ENCODE peak calls at places on chromosomes 5 and 9, in six cellular contexts. D is A172, H is lower lobe of right lung, N is caudate nucleus, F is suprapubic skin, B is endodermal cell. J is an unnamed sample.

GRCh38 chr9:33162721-33163311 is 4.3 kb downstream of the B4GALT1 start:
- DNase-seq in D (no peak), H (peak), N (no peak), F (peak), B (no peak), J (no peak)

GRCh38 chr5:16585028-16585667 is 31.6 kb downstream of the RETREG1 start:
- DNase-seq in D (no peak), H (no peak), N (no peak), F (no peak), B (no peak), J (no peak)

GRCh38 chr5:133696782-133697507 is 84.6 kb upstream of the FSTL4 start:
- DNase-seq in D (no peak), H (no peak), N (no peak), F (peak), B (peak), J (no peak)

GRCh38 chr9:128160603-128160987 is 530 bp downstream of the BBLN start:
- DNase-seq in D (no peak), H (no peak), N (no peak), F (peak), B (peak), J (no peak)

GRCh38 chr9:87909310-87910041 is 8.3 kb upstream of the SPATA31C1 start:
- DNase-seq in D (no peak), H (peak), N (no peak), F (no peak), B (peak), J (peak)

GRCh38 chr5:93909356-93909755 is 168.0 kb upstream of the POU5F2 start:
- DNase-seq in D (no peak), H (no peak), N (no peak), F (no peak), B (no peak), J (no peak)

GRCh38 chr9:133573791-133574515 is 35.2 kb downstream of the FAM163B start:
- DNase-seq in D (no peak), H (no peak), N (no peak), F (no peak), B (no peak), J (no peak)

GRCh38 chr9:3475300-3476020 is 50.3 kb downstream of the RFX3 start:
- DNase-seq in D (no peak), H (peak), N (no peak), F (peak), B (no peak), J (no peak)

GRCh38 chr5:85663708-85664031 is 954.1 kb upstream of the COX7C start:
- DNase-seq in D (peak), H (no peak), N (no peak), F (no peak), B (no peak), J (no peak)

GRCh38 chr9:131447148-131447547 is 53.3 kb downstream of the PRRC2B start:
- DNase-seq in D (peak), H (no peak), N (no peak), F (peak), B (no peak), J (peak)

GRCh38 chr9:76379494-76379893 is 14.7 kb downstream of the RFK start:
- DNase-seq in D (no peak), H (no peak), N (no peak), F (no peak), B (no peak), J (no peak)

GRCh38 chr5:131751551-131751950 is 45.3 kb downstream of the FNIP1 start:
- DNase-seq in D (no peak), H (no peak), N (no peak), F (no peak), B (no peak), J (no peak)

GRCh38 chr9:136361757-136362449 is 1.6 kb downstream of the DNLZ start:
- DNase-seq in D (no peak), H (no peak), N (no peak), F (no peak), B (no peak), J (no peak)

GRCh38 chr5:61635271-61635670 is 303.2 kb downstream of the ZSWIM6 start:
- DNase-seq in D (no peak), H (no peak), N (no peak), F (no peak), B (no peak), J (no peak)

GRCh38 chr5:922745-923472 is 30.2 kb downstream of the TRIP13 start:
- DNase-seq in D (no peak), H (no peak), N (no peak), F (peak), B (no peak), J (no peak)

GRCh38 chr5:33892419-33893151 is 795 bp upstream of the ADAMTS12 start:
- DNase-seq in D (peak), H (no peak), N (no peak), F (peak), B (no peak), J (no peak)

GRCh38 chr5:53191766-53192165 is 82.2 kb upstream of the MOCS2 start:
- DNase-seq in D (no peak), H (no peak), N (no peak), F (no peak), B (no peak), J (no peak)

GRCh38 chr9:20544953-20545622 is 77.2 kb downstream of the MLLT3 start:
- DNase-seq in D (no peak), H (no peak), N (no peak), F (no peak), B (no peak), J (no peak)

GRCh38 chr5:123350744-123351143 is 72.5 kb downstream of the CEP120 start:
- DNase-seq in D (no peak), H (no peak), N (no peak), F (no peak), B (no peak), J (no peak)

GRCh38 chr9:97462914-97463313 is 38.6 kb upstream of the TMOD1 start:
- DNase-seq in D (no peak), H (no peak), N (no peak), F (no peak), B (no peak), J (no peak)

GRCh38 chr9:104927216-104927911 is 591 bp downstream of the ABCA1 start:
- DNase-seq in D (peak), H (peak), N (peak), F (peak), B (peak), J (peak)

GRCh38 chr5:75461679-75462078 is 49.8 kb downstream of the CERT1 start:
- DNase-seq in D (no peak), H (no peak), N (no peak), F (no peak), B (no peak), J (no peak)

GRCh38 chr5:139149477-139150199 is 48.5 kb downstream of the SIL1 start:
- DNase-seq in D (no peak), H (no peak), N (no peak), F (no peak), B (no peak), J (no peak)

GRCh38 chr5:61586096-61587084 is 254.3 kb downstream of the ZSWIM6 start:
- DNase-seq in D (no peak), H (no peak), N (no peak), F (no peak), B (no peak), J (no peak)

GRCh38 chr5:32446660-32447059 is 2.1 kb upstream of the ZFR start:
- DNase-seq in D (no peak), H (no peak), N (no peak), F (no peak), B (no peak), J (no peak)

GRCh38 chr5:158700997-158701391 is 398.7 kb downstream of the EBF1 start:
- DNase-seq in D (no peak), H (no peak), N (no peak), F (no peak), B (no peak), J (no peak)

GRCh38 chr5:131368866-131369265 is 105.0 kb downstream of the CDC42SE2 start:
- DNase-seq in D (no peak), H (no peak), N (no peak), F (no peak), B (no peak), J (no peak)

GRCh38 chr5:113340537-113340936 is 94.3 kb downstream of the TSSK1B start:
- DNase-seq in D (peak), H (no peak), N (no peak), F (no peak), B (no peak), J (no peak)

GRCh38 chr5:78747703-78748359 is 99.3 kb upstream of the LHFPL2 start:
- DNase-seq in D (no peak), H (no peak), N (no peak), F (no peak), B (peak), J (no peak)

GRCh38 chr9:34989946-34990635 is 546 bp downstream of the DNAJB5 start:
- DNase-seq in D (no peak), H (peak), N (peak), F (peak), B (peak), J (peak)

GRCh38 chr5:38187532-38187931 is 70.8 kb upstream of the EGFLAM start:
- DNase-seq in D (no peak), H (no peak), N (no peak), F (no peak), B (no peak), J (no peak)

GRCh38 chr5:176609724-176610429 is at the start of gene GPRIN1:
- DNase-seq in D (peak), H (peak), N (no peak), F (no peak), B (peak), J (no peak)

J was measured in cardiac septum.